ENCODE peak calls at places on chromosomes 16 and 17, in four cellular contexts. One of them, this sample, is unnamed.

GRCh38 chr17:40323731-40324650 is 15.0 kb downstream of the RARA start:
- DNase-seq in mesothelial cell of epicardium: no peak
- DNase-seq in astrocyte of the cerebellum: no peak
- DNase-seq in GM20000: no peak
- DNase-seq in this sample: peak

GRCh38 chr16:67378642-67379041 is 14.7 kb downstream of the TPPP3 start:
- DNase-seq in mesothelial cell of epicardium: no peak
- DNase-seq in astrocyte of the cerebellum: no peak
- DNase-seq in GM20000: no peak
- DNase-seq in this sample: no peak

GRCh38 chr16:68227850-68228553 is 7.9 kb downstream of the ESRP2 start:
- DNase-seq in mesothelial cell of epicardium: no peak
- DNase-seq in astrocyte of the cerebellum: no peak
- DNase-seq in GM20000: peak
- DNase-seq in this sample: peak

GRCh38 chr16:12649356-12649755 is 154.3 kb downstream of the CPPED1 start:
- DNase-seq in mesothelial cell of epicardium: no peak
- DNase-seq in astrocyte of the cerebellum: no peak
- DNase-seq in GM20000: no peak
- DNase-seq in this sample: no peak

GRCh38 chr16:47213761-47214440 is 70.2 kb upstream of the NETO2 start:
- DNase-seq in mesothelial cell of epicardium: no peak
- DNase-seq in astrocyte of the cerebellum: no peak
- DNase-seq in GM20000: no peak
- DNase-seq in this sample: no peak

GRCh38 chr17:80789356-80789902 is 202.2 kb upstream of the CHMP6 start:
- DNase-seq in mesothelial cell of epicardium: no peak
- DNase-seq in astrocyte of the cerebellum: peak
- DNase-seq in GM20000: peak
- DNase-seq in this sample: peak

GRCh38 chr16:24609740-24610420 is 70.5 kb downstream of the RBBP6 start:
- DNase-seq in mesothelial cell of epicardium: peak
- DNase-seq in astrocyte of the cerebellum: peak
- DNase-seq in GM20000: no peak
- DNase-seq in this sample: peak

GRCh38 chr17:76532072-76532651 is 5.3 kb downstream of the CYGB start:
- DNase-seq in mesothelial cell of epicardium: no peak
- DNase-seq in astrocyte of the cerebellum: no peak
- DNase-seq in GM20000: no peak
- DNase-seq in this sample: no peak

GRCh38 chr16:2151188-2152091 is 3.0 kb downstream of the RAB26 start:
- DNase-seq in mesothelial cell of epicardium: no peak
- DNase-seq in astrocyte of the cerebellum: no peak
- DNase-seq in GM20000: no peak
- DNase-seq in this sample: no peak

GRCh38 chr17:36592316-36592710 is 634 bp downstream of the DHRS11 start:
- DNase-seq in mesothelial cell of epicardium: no peak
- DNase-seq in astrocyte of the cerebellum: no peak
- DNase-seq in GM20000: no peak
- DNase-seq in this sample: peak

GRCh38 chr17:82595893-82596292 is 52.4 kb downstream of the WDR45B start:
- DNase-seq in mesothelial cell of epicardium: no peak
- DNase-seq in astrocyte of the cerebellum: no peak
- DNase-seq in GM20000: peak
- DNase-seq in this sample: no peak

GRCh38 chr16:85716680-85717038 is 27.9 kb upstream of the GINS2 start:
- DNase-seq in mesothelial cell of epicardium: no peak
- DNase-seq in astrocyte of the cerebellum: no peak
- DNase-seq in GM20000: no peak
- DNase-seq in this sample: no peak

GRCh38 chr16:56329887-56330286 is 95.5 kb downstream of the AMFR start:
- DNase-seq in mesothelial cell of epicardium: no peak
- DNase-seq in astrocyte of the cerebellum: no peak
- DNase-seq in GM20000: no peak
- DNase-seq in this sample: no peak

GRCh38 chr16:66476328-66477027 is 49.4 kb downstream of the BEAN1 start:
- DNase-seq in mesothelial cell of epicardium: peak
- DNase-seq in astrocyte of the cerebellum: no peak
- DNase-seq in GM20000: peak
- DNase-seq in this sample: peak

GRCh38 chr16:50213939-50214519 is 52.3 kb upstream of the ADCY7 start:
- DNase-seq in mesothelial cell of epicardium: no peak
- DNase-seq in astrocyte of the cerebellum: peak
- DNase-seq in GM20000: peak
- DNase-seq in this sample: no peak

GRCh38 chr17:9792181-9792840 is 919 bp upstream of the DHRS7C start:
- DNase-seq in mesothelial cell of epicardium: no peak
- DNase-seq in astrocyte of the cerebellum: no peak
- DNase-seq in GM20000: no peak
- DNase-seq in this sample: no peak

GRCh38 chr16:68332411-68333121 is 21.7 kb downstream of the PRMT7 start:
- DNase-seq in mesothelial cell of epicardium: no peak
- DNase-seq in astrocyte of the cerebellum: peak
- DNase-seq in GM20000: no peak
- DNase-seq in this sample: no peak

GRCh38 chr17:81081217-81081616 is 46.3 kb downstream of the BAIAP2 start:
- DNase-seq in mesothelial cell of epicardium: no peak
- DNase-seq in astrocyte of the cerebellum: no peak
- DNase-seq in GM20000: no peak
- DNase-seq in this sample: no peak

GRCh38 chr17:72825218-72825617 is 267.3 kb downstream of the SLC39A11 start:
- DNase-seq in mesothelial cell of epicardium: no peak
- DNase-seq in astrocyte of the cerebellum: no peak
- DNase-seq in GM20000: no peak
- DNase-seq in this sample: no peak

GRCh38 chr16:81366316-81366932 is 51.7 kb downstream of the GAN start:
- DNase-seq in mesothelial cell of epicardium: no peak
- DNase-seq in astrocyte of the cerebellum: peak
- DNase-seq in GM20000: peak
- DNase-seq in this sample: peak

GRCh38 chr16:1296688-1297412 is 12.6 kb upstream of the UBE2I start:
- DNase-seq in mesothelial cell of epicardium: no peak
- DNase-seq in astrocyte of the cerebellum: no peak
- DNase-seq in GM20000: no peak
- DNase-seq in this sample: peak

GRCh38 chr16:78503501-78504110 is 404.2 kb downstream of the WWOX start:
- DNase-seq in mesothelial cell of epicardium: peak
- DNase-seq in astrocyte of the cerebellum: peak
- DNase-seq in GM20000: peak
- DNase-seq in this sample: peak

GRCh38 chr17:32878211-32878610 is 1.3 kb upstream of the MYO1D start:
- DNase-seq in mesothelial cell of epicardium: no peak
- DNase-seq in astrocyte of the cerebellum: no peak
- DNase-seq in GM20000: no peak
- DNase-seq in this sample: no peak

GRCh38 chr17:42378597-42379594 is 9.3 kb downstream of the STAT3 start:
- DNase-seq in mesothelial cell of epicardium: no peak
- DNase-seq in astrocyte of the cerebellum: no peak
- DNase-seq in GM20000: peak
- DNase-seq in this sample: peak

GRCh38 chr17:63911657-63912100 is 621 bp upstream of the CSHL1 start:
- DNase-seq in mesothelial cell of epicardium: peak
- DNase-seq in astrocyte of the cerebellum: no peak
- DNase-seq in GM20000: peak
- DNase-seq in this sample: peak

DNA sequence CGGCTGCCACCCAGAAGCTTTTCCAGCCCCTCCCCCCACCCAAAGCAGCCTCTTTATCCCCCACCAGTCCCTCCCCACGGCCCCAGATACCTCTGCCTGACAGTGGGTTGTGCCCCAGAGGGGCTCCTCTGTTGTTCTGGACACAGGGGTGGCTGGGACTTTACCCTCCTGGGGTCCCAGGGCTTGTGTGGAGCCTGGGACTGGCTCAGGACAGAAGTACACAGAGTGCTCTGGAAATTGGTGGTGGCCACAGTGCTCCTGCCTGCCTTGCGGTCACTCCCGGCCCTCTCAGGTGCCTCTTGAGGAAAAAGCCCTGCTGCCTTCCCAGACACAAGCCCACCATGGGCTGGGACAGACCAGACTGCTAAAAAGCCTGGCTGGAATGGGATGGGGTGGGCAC is 68.2 kb downstream of the RAB11FIP4 start:
- DNase-seq in mesothelial cell of epicardium: no peak
- DNase-seq in astrocyte of the cerebellum: no peak
- DNase-seq in GM20000: no peak
- DNase-seq in this sample: no peak
- TF ChIP-seq CTCF in mesothelial cell of epicardium: no peak
- TF ChIP-seq CTCF in astrocyte of the cerebellum: no peak
- TF ChIP-seq CTCF in GM20000: no peak
- TF ChIP-seq CTCF in this sample: no peak

DNA sequence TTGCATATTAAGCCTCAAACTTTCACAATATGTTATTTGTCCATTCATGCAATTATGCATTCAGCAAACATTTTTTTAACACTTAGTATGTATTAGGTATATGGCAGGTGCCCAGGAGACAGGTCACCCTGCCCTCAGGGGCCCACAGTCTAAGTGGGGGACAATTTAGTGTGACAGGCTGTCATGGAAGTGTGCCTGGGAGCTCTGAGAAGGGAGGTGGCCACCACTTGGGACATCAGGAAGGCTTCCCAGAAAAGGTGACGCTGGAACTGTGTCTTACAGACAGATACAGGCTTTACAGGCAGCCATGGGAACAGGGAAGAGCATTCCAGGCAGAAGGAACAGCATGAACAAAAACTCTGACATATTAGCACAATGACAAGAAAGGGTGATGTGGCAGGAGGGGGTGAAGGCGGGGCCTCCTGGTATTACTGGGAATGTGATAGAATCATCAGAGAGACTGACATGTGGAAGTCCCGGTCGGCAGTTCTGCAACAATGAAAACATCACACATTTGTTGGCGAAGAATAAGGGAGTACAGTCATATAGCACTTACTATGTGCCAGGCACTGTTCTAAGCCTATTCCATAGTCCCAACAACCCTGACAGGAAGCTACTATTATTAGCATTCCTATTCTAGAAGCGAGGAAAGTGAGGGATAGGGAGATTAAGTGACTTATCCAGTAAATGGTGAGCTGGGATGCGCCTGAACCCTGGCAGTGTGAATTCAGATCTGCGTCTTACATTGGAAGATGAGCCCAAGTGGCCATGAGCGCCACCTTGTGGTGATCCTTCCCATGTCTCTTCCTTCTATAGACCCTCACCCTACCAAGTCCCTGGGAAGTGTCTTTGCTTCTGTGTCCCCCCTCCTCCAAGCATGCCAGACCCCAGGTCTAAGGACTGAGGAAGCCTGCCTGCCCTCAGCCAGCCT is 13.7 kb downstream of the FMNL1 start:
- DNase-seq in mesothelial cell of epicardium: peak
- DNase-seq in astrocyte of the cerebellum: peak
- DNase-seq in GM20000: peak
- DNase-seq in this sample: peak
- TF ChIP-seq CTCF in mesothelial cell of epicardium: peak
- TF ChIP-seq CTCF in astrocyte of the cerebellum: peak
- TF ChIP-seq CTCF in GM20000: peak
- TF ChIP-seq CTCF in this sample: peak

DNA sequence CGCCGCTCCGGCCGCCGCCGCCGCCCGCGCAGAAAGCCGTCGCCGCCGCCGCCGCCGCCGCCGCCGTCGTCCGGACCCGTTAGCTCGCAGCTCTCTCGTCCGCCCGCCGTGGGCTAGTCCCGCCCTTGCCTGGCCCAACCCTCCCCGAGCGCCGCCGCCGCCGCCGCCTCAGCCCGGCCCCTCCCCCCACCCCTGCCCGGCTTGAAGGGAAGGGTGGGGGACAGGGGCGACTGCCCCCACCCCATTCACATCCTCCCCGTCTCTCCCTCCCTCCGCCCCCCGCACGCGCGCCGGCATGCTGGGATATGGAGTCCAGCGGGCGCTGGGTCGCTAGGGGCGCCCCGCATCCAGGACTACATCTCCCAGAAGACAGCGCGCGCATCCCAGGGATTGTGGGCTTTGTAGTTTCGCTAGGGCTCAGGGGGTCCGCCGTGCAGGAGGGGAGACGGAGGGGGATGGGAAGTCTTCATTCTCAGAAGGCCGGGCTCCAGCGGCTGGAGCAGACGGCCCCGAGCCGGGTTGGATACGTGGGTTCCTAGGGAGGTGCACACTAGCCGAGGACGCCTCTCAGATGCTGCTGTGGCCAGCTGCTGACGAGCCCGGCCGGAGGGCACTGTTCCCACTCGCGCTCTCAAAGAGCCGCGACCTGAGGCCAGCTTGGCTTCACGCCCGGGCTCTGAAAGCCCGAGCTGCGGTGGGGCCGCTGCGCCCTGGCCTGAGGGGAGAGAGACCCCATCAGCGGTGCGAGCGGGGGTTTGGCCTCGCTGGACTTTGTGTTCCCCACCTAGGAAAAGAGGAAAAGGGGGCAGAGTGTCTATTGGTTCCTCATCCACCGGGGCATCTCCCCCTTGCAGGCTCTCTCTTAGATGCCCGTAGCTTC is at the start of gene ST3GAL2:
- DNase-seq in mesothelial cell of epicardium: peak
- DNase-seq in astrocyte of the cerebellum: peak
- DNase-seq in GM20000: peak
- DNase-seq in this sample: peak
- TF ChIP-seq CTCF in mesothelial cell of epicardium: no peak
- TF ChIP-seq CTCF in astrocyte of the cerebellum: no peak
- TF ChIP-seq CTCF in GM20000: peak
- TF ChIP-seq CTCF in this sample: no peak

GRCh38 chr17:54902017-54902416 is 1.4 kb downstream of the TOM1L1 start:
- DNase-seq in mesothelial cell of epicardium: no peak
- DNase-seq in astrocyte of the cerebellum: no peak
- DNase-seq in GM20000: no peak
- DNase-seq in this sample: no peak

GRCh38 chr17:54901230-54901847 is 687 bp downstream of the TOM1L1 start:
- DNase-seq in mesothelial cell of epicardium: no peak
- DNase-seq in astrocyte of the cerebellum: no peak
- DNase-seq in GM20000: no peak
- DNase-seq in this sample: no peak

GRCh38 chr17:54899721-54900456 is 763 bp upstream of the TOM1L1 start:
- DNase-seq in mesothelial cell of epicardium: no peak
- DNase-seq in astrocyte of the cerebellum: no peak
- DNase-seq in GM20000: no peak
- DNase-seq in this sample: no peak

GRCh38 chr17:54899201-54899600 is 1.5 kb upstream of the TOM1L1 start:
- DNase-seq in mesothelial cell of epicardium: no peak
- DNase-seq in astrocyte of the cerebellum: no peak
- DNase-seq in GM20000: no peak
- DNase-seq in this sample: no peak

DNA sequence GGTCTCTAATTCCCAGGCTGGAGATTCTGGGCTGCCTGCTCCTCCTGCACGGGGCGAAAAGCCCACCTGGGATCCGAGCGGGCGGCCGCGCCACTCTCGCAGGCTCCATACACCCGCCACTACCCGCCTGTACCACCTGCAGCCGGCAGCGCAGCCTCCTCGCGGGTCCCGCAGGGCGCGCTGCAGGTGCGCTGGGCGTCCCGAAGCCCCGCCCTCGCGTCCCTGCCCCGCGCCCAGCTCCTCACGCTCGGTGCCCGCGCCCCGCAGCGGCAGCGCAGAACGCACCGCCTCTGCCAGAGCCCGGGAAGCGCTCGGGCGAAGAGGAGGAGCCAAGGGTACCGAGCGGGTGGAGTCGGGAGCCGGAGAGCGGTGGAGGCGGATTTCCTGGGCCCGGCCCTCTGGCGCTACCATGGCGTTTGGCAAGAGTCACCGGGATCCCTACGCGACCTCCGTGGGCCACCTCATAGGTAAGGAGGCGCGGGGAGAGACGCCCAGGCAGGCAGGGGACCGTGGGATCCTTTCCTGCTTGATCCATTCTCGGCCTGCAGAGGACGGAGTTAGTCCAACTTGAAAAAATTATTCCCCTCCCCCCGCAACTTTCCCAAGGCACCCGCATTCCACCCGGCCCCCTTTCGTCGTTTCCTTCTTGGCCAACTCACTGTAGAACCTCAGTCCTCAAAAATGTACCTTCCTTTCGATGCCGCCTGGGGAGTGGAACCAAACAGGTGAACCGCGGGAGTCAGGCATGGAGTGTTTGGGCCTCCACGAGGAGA is at the start of gene TOM1L1:
- DNase-seq in mesothelial cell of epicardium: peak
- DNase-seq in astrocyte of the cerebellum: peak
- DNase-seq in GM20000: peak
- DNase-seq in this sample: peak
- TF ChIP-seq CTCF in mesothelial cell of epicardium: no peak
- TF ChIP-seq CTCF in astrocyte of the cerebellum: no peak
- TF ChIP-seq CTCF in GM20000: no peak
- TF ChIP-seq CTCF in this sample: no peak

This sample was measured in activated CD8-positive, alpha-beta T cell treated with anti-CD3 and anti-CD28 coated beads for 36 hours.